ENCODE peak calls at places on chromosomes 3 and 15, in four cellular contexts. One of them, this sample, is unnamed.

GRCh38 chr15:59266015-59266414 is 59.4 kb downstream of the LDHAL6B start:
- DNase-seq in nephron progenitor cell: no peak
- DNase-seq in HepG2: no peak
- DNase-seq in lower leg skin: peak
- DNase-seq in this sample: no peak

GRCh38 chr3:43246956-43247355 is 39.4 kb upstream of the SNRK start:
- DNase-seq in nephron progenitor cell: no peak
- DNase-seq in HepG2: no peak
- DNase-seq in lower leg skin: no peak
- DNase-seq in this sample: no peak

GRCh38 chr3:97810779-97811390 is 10.9 kb upstream of the CRYBG3 start:
- DNase-seq in nephron progenitor cell: no peak
- DNase-seq in HepG2: no peak
- DNase-seq in lower leg skin: no peak
- DNase-seq in this sample: no peak

GRCh38 chr3:183822631-183823030 is 2.7 kb downstream of the MAP6D1 start:
- DNase-seq in nephron progenitor cell: peak
- DNase-seq in HepG2: no peak
- DNase-seq in lower leg skin: peak
- DNase-seq in this sample: no peak

GRCh38 chr15:87154771-87155170 is 1075.1 kb downstream of the AGBL1 start:
- DNase-seq in nephron progenitor cell: no peak
- DNase-seq in HepG2: no peak
- DNase-seq in lower leg skin: no peak
- DNase-seq in this sample: no peak

GRCh38 chr3:55252921-55253320 is 234.2 kb downstream of the WNT5A start:
- DNase-seq in nephron progenitor cell: no peak
- DNase-seq in HepG2: no peak
- DNase-seq in lower leg skin: no peak
- DNase-seq in this sample: no peak

GRCh38 chr3:182182531-182182968 is 470.8 kb downstream of the SOX2 start:
- DNase-seq in nephron progenitor cell: no peak
- DNase-seq in HepG2: peak
- DNase-seq in lower leg skin: no peak
- DNase-seq in this sample: no peak

GRCh38 chr3:64083588-64083974 is 60.3 kb upstream of the PSMD6 start:
- DNase-seq in nephron progenitor cell: no peak
- DNase-seq in HepG2: no peak
- DNase-seq in lower leg skin: no peak
- DNase-seq in this sample: no peak

GRCh38 chr3:138072816-138073215 is 42.6 kb downstream of the DZIP1L start:
- DNase-seq in nephron progenitor cell: no peak
- DNase-seq in HepG2: no peak
- DNase-seq in lower leg skin: peak
- DNase-seq in this sample: no peak

GRCh38 chr3:36840453-36840921 is 76.1 kb upstream of the DCLK3 start:
- DNase-seq in nephron progenitor cell: no peak
- DNase-seq in HepG2: no peak
- DNase-seq in lower leg skin: no peak
- DNase-seq in this sample: no peak

GRCh38 chr3:50126287-50127211 is 28.6 kb upstream of the SEMA3F start:
- DNase-seq in nephron progenitor cell: no peak
- DNase-seq in HepG2: peak
- DNase-seq in lower leg skin: no peak
- DNase-seq in this sample: no peak

GRCh38 chr3:49803464-49804140 is 541 bp downstream of the INKA1 start:
- DNase-seq in nephron progenitor cell: peak
- DNase-seq in HepG2: no peak
- DNase-seq in lower leg skin: peak
- DNase-seq in this sample: no peak

GRCh38 chr3:111352585-111352984 is 189.4 kb upstream of the CD96 start:
- DNase-seq in nephron progenitor cell: no peak
- DNase-seq in HepG2: no peak
- DNase-seq in lower leg skin: no peak
- DNase-seq in this sample: no peak

GRCh38 chr15:70508561-70509281 is 254.6 kb downstream of the UACA start:
- DNase-seq in nephron progenitor cell: no peak
- DNase-seq in HepG2: peak
- DNase-seq in lower leg skin: no peak
- DNase-seq in this sample: no peak

GRCh38 chr3:12903000-12903800 is 61.8 kb upstream of the RPL32 start:
- DNase-seq in nephron progenitor cell: no peak
- DNase-seq in HepG2: no peak
- DNase-seq in lower leg skin: no peak
- DNase-seq in this sample: no peak

GRCh38 chr3:120625199-120625598 is 29.1 kb downstream of the NDUFB4 start:
- DNase-seq in nephron progenitor cell: no peak
- DNase-seq in HepG2: no peak
- DNase-seq in lower leg skin: no peak
- DNase-seq in this sample: no peak

GRCh38 chr3:195863121-195864061 is 45.0 kb downstream of the TNK2 start:
- DNase-seq in nephron progenitor cell: peak
- DNase-seq in HepG2: peak
- DNase-seq in lower leg skin: peak
- DNase-seq in this sample: no peak

GRCh38 chr15:68552344-68552743 is 26.4 kb upstream of the CORO2B start:
- DNase-seq in nephron progenitor cell: no peak
- DNase-seq in HepG2: no peak
- DNase-seq in lower leg skin: peak
- DNase-seq in this sample: no peak

GRCh38 chr15:98524274-98524673 is 124.1 kb upstream of the IGF1R start:
- DNase-seq in nephron progenitor cell: no peak
- DNase-seq in HepG2: no peak
- DNase-seq in lower leg skin: peak
- DNase-seq in this sample: no peak

GRCh38 chr3:174775603-174776002 is 83.5 kb upstream of the NAALADL2 start:
- DNase-seq in nephron progenitor cell: no peak
- DNase-seq in HepG2: no peak
- DNase-seq in lower leg skin: no peak
- DNase-seq in this sample: no peak

GRCh38 chr3:61250784-61251173 is 473 bp downstream of the FHIT start:
- DNase-seq in nephron progenitor cell: peak
- DNase-seq in HepG2: peak
- DNase-seq in lower leg skin: peak
- DNase-seq in this sample: no peak

GRCh38 chr15:96321422-96322391 is 8.8 kb upstream of the NR2F2 start:
- DNase-seq in nephron progenitor cell: peak
- DNase-seq in HepG2: no peak
- DNase-seq in lower leg skin: peak
- DNase-seq in this sample: no peak
- TF ChIP-seq CTCF in nephron progenitor cell: no peak
- TF ChIP-seq CTCF in HepG2: no peak
- TF ChIP-seq CTCF in lower leg skin: no peak
- TF ChIP-seq CTCF in this sample: no peak

GRCh38 chr15:78872972-78873795 is 494 bp downstream of the MORF4L1 start:
- DNase-seq in nephron progenitor cell: peak
- DNase-seq in HepG2: peak
- DNase-seq in lower leg skin: peak
- DNase-seq in this sample: peak
- TF ChIP-seq CTCF in nephron progenitor cell: peak
- TF ChIP-seq CTCF in HepG2: peak
- TF ChIP-seq CTCF in lower leg skin: no peak
- TF ChIP-seq CTCF in this sample: peak

GRCh38 chr3:127815641-127816605 is 6.4 kb downstream of the MGLL start:
- DNase-seq in nephron progenitor cell: no peak
- DNase-seq in HepG2: no peak
- DNase-seq in lower leg skin: peak
- DNase-seq in this sample: no peak
- TF ChIP-seq CTCF in nephron progenitor cell: no peak
- TF ChIP-seq CTCF in HepG2: no peak
- TF ChIP-seq CTCF in lower leg skin: no peak
- TF ChIP-seq CTCF in this sample: no peak

DNA sequence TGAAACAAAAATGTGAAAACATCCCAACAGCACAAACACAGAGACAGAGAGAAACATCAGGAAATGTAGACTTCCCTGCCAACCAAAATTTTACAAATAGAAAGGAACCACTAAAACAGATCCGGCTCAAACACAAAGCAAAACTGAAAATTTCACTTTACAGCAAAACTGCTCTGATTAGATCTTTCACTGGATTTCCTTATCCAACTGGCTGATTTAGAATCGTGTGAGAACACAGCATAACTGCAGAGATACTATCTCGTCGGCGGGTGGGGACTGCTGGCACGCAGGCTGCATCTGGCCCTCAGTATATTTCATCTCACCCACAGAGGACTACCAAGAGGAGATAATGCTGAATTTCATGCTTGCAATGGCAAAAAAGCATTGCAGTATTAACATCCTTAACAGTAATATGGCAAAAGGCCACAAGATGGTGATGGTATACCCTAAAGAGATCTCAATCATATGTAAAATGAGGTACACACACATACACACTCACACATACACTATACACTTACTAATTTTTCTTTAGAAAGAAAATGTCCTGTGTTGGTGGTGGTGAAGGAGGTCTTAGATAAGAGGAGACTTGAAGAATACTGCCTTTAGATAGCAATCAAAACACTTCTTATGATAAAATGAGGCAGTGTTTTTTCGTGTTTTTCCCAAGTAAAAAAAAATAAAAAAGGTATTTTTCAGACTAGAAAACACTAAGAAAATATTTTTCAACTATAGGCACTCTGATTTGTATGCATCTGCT is 10.6 kb upstream of the LEO1 start:
- DNase-seq in nephron progenitor cell: no peak
- DNase-seq in HepG2: peak
- DNase-seq in lower leg skin: no peak
- DNase-seq in this sample: no peak
- TF ChIP-seq CTCF in nephron progenitor cell: no peak
- TF ChIP-seq CTCF in HepG2: peak
- TF ChIP-seq CTCF in lower leg skin: no peak
- TF ChIP-seq CTCF in this sample: peak

GRCh38 chr15:57924536-57924935 is 141.0 kb downstream of the ALDH1A2 start:
- DNase-seq in nephron progenitor cell: no peak
- DNase-seq in HepG2: no peak
- DNase-seq in lower leg skin: no peak
- DNase-seq in this sample: no peak

GRCh38 chr15:57921371-57921770 is 144.1 kb downstream of the ALDH1A2 start:
- DNase-seq in nephron progenitor cell: no peak
- DNase-seq in HepG2: no peak
- DNase-seq in lower leg skin: no peak
- DNase-seq in this sample: no peak

GRCh38 chr15:57923750-57924149 is 141.8 kb downstream of the ALDH1A2 start:
- DNase-seq in nephron progenitor cell: no peak
- DNase-seq in HepG2: no peak
- DNase-seq in lower leg skin: no peak
- DNase-seq in this sample: no peak

GRCh38 chr15:57923311-57923710 is 142.2 kb downstream of the ALDH1A2 start:
- DNase-seq in nephron progenitor cell: no peak
- DNase-seq in HepG2: no peak
- DNase-seq in lower leg skin: no peak
- DNase-seq in this sample: no peak

GRCh38 chr15:57922780-57923179 is 142.7 kb downstream of the ALDH1A2 start:
- DNase-seq in nephron progenitor cell: no peak
- DNase-seq in HepG2: no peak
- DNase-seq in lower leg skin: no peak
- DNase-seq in this sample: no peak
- TF ChIP-seq CTCF in nephron progenitor cell: no peak
- TF ChIP-seq CTCF in HepG2: no peak
- TF ChIP-seq CTCF in lower leg skin: no peak
- TF ChIP-seq CTCF in this sample: no peak

DNA sequence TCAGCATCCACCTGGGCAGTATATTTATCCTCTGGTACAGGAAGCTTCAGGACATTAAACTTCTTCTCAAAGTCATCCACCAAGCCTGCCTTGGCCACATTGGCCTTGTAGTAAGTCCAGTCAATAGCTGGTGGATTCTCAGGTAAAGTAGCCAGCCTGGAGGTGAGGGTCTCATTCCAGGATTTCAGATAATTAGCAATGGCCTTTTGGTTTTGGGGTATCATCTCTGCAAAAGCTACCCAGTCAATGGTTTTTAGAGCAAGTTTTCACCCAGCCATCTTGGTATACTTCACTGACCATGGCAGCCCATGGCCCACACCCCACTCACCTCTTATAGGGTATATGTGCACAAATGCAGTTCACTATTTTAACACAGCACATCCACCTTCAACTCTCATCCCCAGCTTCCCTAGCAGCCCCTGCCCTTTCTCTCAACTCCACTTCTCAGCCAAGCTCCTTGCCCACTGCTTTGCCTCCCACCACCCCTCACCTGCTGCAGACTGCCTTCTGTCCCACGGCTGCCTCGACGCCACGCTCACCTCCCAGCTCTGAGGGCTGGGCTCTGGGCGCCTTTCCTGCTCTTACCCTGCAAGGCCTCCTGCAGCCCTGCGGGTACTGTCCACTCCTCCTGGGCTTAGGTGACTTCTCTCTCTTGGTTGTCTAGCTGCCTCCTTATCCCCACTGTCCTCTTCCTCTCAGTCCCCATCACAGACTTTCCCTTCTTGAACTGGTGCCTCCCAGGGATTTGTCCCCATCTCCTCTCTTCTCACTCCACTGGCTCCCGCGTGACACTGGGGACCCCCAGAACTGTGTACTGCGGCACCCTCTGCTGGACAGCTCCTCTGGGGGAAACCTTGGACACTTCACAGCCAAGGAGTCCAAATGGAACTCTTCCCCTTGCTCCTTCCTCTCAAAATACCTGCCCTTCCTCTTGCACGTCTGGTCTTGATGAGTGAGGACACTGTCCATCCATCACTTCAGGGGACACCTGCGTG is 1.7 kb upstream of the TGM5 start:
- DNase-seq in nephron progenitor cell: peak
- DNase-seq in HepG2: peak
- DNase-seq in lower leg skin: peak
- DNase-seq in this sample: peak
- TF ChIP-seq CTCF in nephron progenitor cell: no peak
- TF ChIP-seq CTCF in HepG2: peak
- TF ChIP-seq CTCF in lower leg skin: no peak
- TF ChIP-seq CTCF in this sample: peak

This sample was measured in type B pancreatic cell.